ENCODE peak calls at places on chromosomes 2 and 18, in nine cellular contexts. One of them, this sample, is unnamed.

GRCh38 chr18:37537868-37538525 is 27.6 kb downstream of the CELF4 start:
- DNase-seq in AG04450: peak; percentile 13
- DNase-seq in epithelial cell of esophagus: peak; percentile 67
- DNase-seq in C1 segment of cervical spinal cord: peak; percentile 35
- DNase-seq in upper lobe of right lung: peak; percentile 85
- DNase-seq in kidney tubule cell: peak; percentile 72
- DNase-seq in stimulated activated CD4-positive, alpha-beta T cell treated with anti-CD3 and anti-CD28 coated beads, Interleukin-4, amount 100 ng/mL, for 1 hour: peak; percentile 35
- DNase-seq in hippocampal formation: peak; percentile 10
- DNase-seq in activated CD8-positive, alpha-beta memory T cell treated with anti-CD3 and anti-CD28 coated beads, Interleukin-2, amount 50 U/mL, for 48 hours: peak; percentile 83
- DNase-seq in this sample: peak; percentile 68

GRCh38 chr18:41372266-41372665 is 582.8 kb upstream of the PIK3C3 start:
- DNase-seq in AG04450: no peak
- DNase-seq in epithelial cell of esophagus: no peak
- DNase-seq in C1 segment of cervical spinal cord: no peak
- DNase-seq in upper lobe of right lung: no peak
- DNase-seq in kidney tubule cell: no peak
- DNase-seq in stimulated activated CD4-positive, alpha-beta T cell treated with anti-CD3 and anti-CD28 coated beads, Interleukin-4, amount 100 ng/mL, for 1 hour: no peak
- DNase-seq in hippocampal formation: no peak
- DNase-seq in activated CD8-positive, alpha-beta memory T cell treated with anti-CD3 and anti-CD28 coated beads, Interleukin-2, amount 50 U/mL, for 48 hours: no peak
- DNase-seq in this sample: no peak

GRCh38 chr2:136025057-136025973 is 39.9 kb upstream of the DARS1 start:
- DNase-seq in AG04450: no peak
- DNase-seq in epithelial cell of esophagus: peak; percentile 77
- DNase-seq in C1 segment of cervical spinal cord: peak; percentile 47
- DNase-seq in upper lobe of right lung: peak; percentile 85
- DNase-seq in kidney tubule cell: peak; percentile 66
- DNase-seq in stimulated activated CD4-positive, alpha-beta T cell treated with anti-CD3 and anti-CD28 coated beads, Interleukin-4, amount 100 ng/mL, for 1 hour: peak; percentile 25
- DNase-seq in hippocampal formation: peak; percentile 78
- DNase-seq in activated CD8-positive, alpha-beta memory T cell treated with anti-CD3 and anti-CD28 coated beads, Interleukin-2, amount 50 U/mL, for 48 hours: peak; percentile 59
- DNase-seq in this sample: peak; percentile 95

GRCh38 chr2:124046332-124046731 is 21.2 kb downstream of the CNTNAP5 start:
- DNase-seq in AG04450: no peak
- DNase-seq in epithelial cell of esophagus: no peak
- DNase-seq in C1 segment of cervical spinal cord: no peak
- DNase-seq in upper lobe of right lung: no peak
- DNase-seq in kidney tubule cell: no peak
- DNase-seq in stimulated activated CD4-positive, alpha-beta T cell treated with anti-CD3 and anti-CD28 coated beads, Interleukin-4, amount 100 ng/mL, for 1 hour: no peak
- DNase-seq in hippocampal formation: no peak
- DNase-seq in activated CD8-positive, alpha-beta memory T cell treated with anti-CD3 and anti-CD28 coated beads, Interleukin-2, amount 50 U/mL, for 48 hours: no peak
- DNase-seq in this sample: no peak

GRCh38 chr18:64271264-64271663 is 122.4 kb upstream of the LINC00305 start:
- DNase-seq in AG04450: no peak
- DNase-seq in epithelial cell of esophagus: no peak
- DNase-seq in C1 segment of cervical spinal cord: no peak
- DNase-seq in upper lobe of right lung: no peak
- DNase-seq in kidney tubule cell: no peak
- DNase-seq in stimulated activated CD4-positive, alpha-beta T cell treated with anti-CD3 and anti-CD28 coated beads, Interleukin-4, amount 100 ng/mL, for 1 hour: no peak
- DNase-seq in hippocampal formation: no peak
- DNase-seq in activated CD8-positive, alpha-beta memory T cell treated with anti-CD3 and anti-CD28 coated beads, Interleukin-2, amount 50 U/mL, for 48 hours: no peak
- DNase-seq in this sample: no peak

GRCh38 chr2:197517150-197517549 is 1.3 kb downstream of the MOB4 start:
- DNase-seq in AG04450: no peak
- DNase-seq in epithelial cell of esophagus: no peak
- DNase-seq in C1 segment of cervical spinal cord: no peak
- DNase-seq in upper lobe of right lung: no peak
- DNase-seq in kidney tubule cell: no peak
- DNase-seq in stimulated activated CD4-positive, alpha-beta T cell treated with anti-CD3 and anti-CD28 coated beads, Interleukin-4, amount 100 ng/mL, for 1 hour: no peak
- DNase-seq in hippocampal formation: no peak
- DNase-seq in activated CD8-positive, alpha-beta memory T cell treated with anti-CD3 and anti-CD28 coated beads, Interleukin-2, amount 50 U/mL, for 48 hours: no peak
- DNase-seq in this sample: no peak

GRCh38 chr2:19140463-19141208 is 217.8 kb downstream of the OSR1 start:
- DNase-seq in AG04450: peak; percentile 80
- DNase-seq in epithelial cell of esophagus: peak; percentile 86
- DNase-seq in C1 segment of cervical spinal cord: no peak
- DNase-seq in upper lobe of right lung: no peak
- DNase-seq in kidney tubule cell: peak; percentile 92
- DNase-seq in stimulated activated CD4-positive, alpha-beta T cell treated with anti-CD3 and anti-CD28 coated beads, Interleukin-4, amount 100 ng/mL, for 1 hour: no peak
- DNase-seq in hippocampal formation: no peak
- DNase-seq in activated CD8-positive, alpha-beta memory T cell treated with anti-CD3 and anti-CD28 coated beads, Interleukin-2, amount 50 U/mL, for 48 hours: no peak
- DNase-seq in this sample: no peak

GRCh38 chr2:173087214-173087581 is 11.6 kb downstream of the MAP3K20 start:
- DNase-seq in AG04450: no peak
- DNase-seq in epithelial cell of esophagus: no peak
- DNase-seq in C1 segment of cervical spinal cord: no peak
- DNase-seq in upper lobe of right lung: no peak
- DNase-seq in kidney tubule cell: peak; percentile 30
- DNase-seq in stimulated activated CD4-positive, alpha-beta T cell treated with anti-CD3 and anti-CD28 coated beads, Interleukin-4, amount 100 ng/mL, for 1 hour: no peak
- DNase-seq in hippocampal formation: no peak
- DNase-seq in activated CD8-positive, alpha-beta memory T cell treated with anti-CD3 and anti-CD28 coated beads, Interleukin-2, amount 50 U/mL, for 48 hours: no peak
- DNase-seq in this sample: no peak

GRCh38 chr18:70288851-70289328 is at the start of gene SOCS6:
- DNase-seq in AG04450: peak; percentile 15
- DNase-seq in epithelial cell of esophagus: peak; percentile 75
- DNase-seq in C1 segment of cervical spinal cord: no peak
- DNase-seq in upper lobe of right lung: peak; percentile 89
- DNase-seq in kidney tubule cell: peak; percentile 80
- DNase-seq in stimulated activated CD4-positive, alpha-beta T cell treated with anti-CD3 and anti-CD28 coated beads, Interleukin-4, amount 100 ng/mL, for 1 hour: peak; percentile 21
- DNase-seq in hippocampal formation: peak; percentile 30
- DNase-seq in activated CD8-positive, alpha-beta memory T cell treated with anti-CD3 and anti-CD28 coated beads, Interleukin-2, amount 50 U/mL, for 48 hours: peak; percentile 71
- DNase-seq in this sample: peak; percentile 69

GRCh38 chr2:190718652-190719526 is 70.0 kb downstream of the NAB1 start:
- DNase-seq in AG04450: peak; percentile 18
- DNase-seq in epithelial cell of esophagus: peak; percentile 96
- DNase-seq in C1 segment of cervical spinal cord: no peak
- DNase-seq in upper lobe of right lung: no peak
- DNase-seq in kidney tubule cell: peak; percentile 98
- DNase-seq in stimulated activated CD4-positive, alpha-beta T cell treated with anti-CD3 and anti-CD28 coated beads, Interleukin-4, amount 100 ng/mL, for 1 hour: peak; percentile 60
- DNase-seq in hippocampal formation: no peak
- DNase-seq in activated CD8-positive, alpha-beta memory T cell treated with anti-CD3 and anti-CD28 coated beads, Interleukin-2, amount 50 U/mL, for 48 hours: peak; percentile 79
- DNase-seq in this sample: no peak

GRCh38 chr2:215771241-215771640 is 242.1 kb downstream of the MREG start:
- DNase-seq in AG04450: no peak
- DNase-seq in epithelial cell of esophagus: no peak
- DNase-seq in C1 segment of cervical spinal cord: no peak
- DNase-seq in upper lobe of right lung: no peak
- DNase-seq in kidney tubule cell: no peak
- DNase-seq in stimulated activated CD4-positive, alpha-beta T cell treated with anti-CD3 and anti-CD28 coated beads, Interleukin-4, amount 100 ng/mL, for 1 hour: no peak
- DNase-seq in hippocampal formation: no peak
- DNase-seq in activated CD8-positive, alpha-beta memory T cell treated with anti-CD3 and anti-CD28 coated beads, Interleukin-2, amount 50 U/mL, for 48 hours: no peak
- DNase-seq in this sample: no peak

GRCh38 chr2:64133828-64134227 is 10.4 kb downstream of the PELI1 start:
- DNase-seq in AG04450: peak; percentile 20
- DNase-seq in epithelial cell of esophagus: peak; percentile 85
- DNase-seq in C1 segment of cervical spinal cord: no peak
- DNase-seq in upper lobe of right lung: no peak
- DNase-seq in kidney tubule cell: peak; percentile 44
- DNase-seq in stimulated activated CD4-positive, alpha-beta T cell treated with anti-CD3 and anti-CD28 coated beads, Interleukin-4, amount 100 ng/mL, for 1 hour: no peak
- DNase-seq in hippocampal formation: no peak
- DNase-seq in activated CD8-positive, alpha-beta memory T cell treated with anti-CD3 and anti-CD28 coated beads, Interleukin-2, amount 50 U/mL, for 48 hours: no peak
- DNase-seq in this sample: no peak

GRCh38 chr2:133063792-133064191 is 393.8 kb upstream of the LYPD1 start:
- DNase-seq in AG04450: no peak
- DNase-seq in epithelial cell of esophagus: peak; percentile 39
- DNase-seq in C1 segment of cervical spinal cord: no peak
- DNase-seq in upper lobe of right lung: no peak
- DNase-seq in kidney tubule cell: peak; percentile 27
- DNase-seq in stimulated activated CD4-positive, alpha-beta T cell treated with anti-CD3 and anti-CD28 coated beads, Interleukin-4, amount 100 ng/mL, for 1 hour: no peak
- DNase-seq in hippocampal formation: no peak
- DNase-seq in activated CD8-positive, alpha-beta memory T cell treated with anti-CD3 and anti-CD28 coated beads, Interleukin-2, amount 50 U/mL, for 48 hours: no peak
- DNase-seq in this sample: peak; percentile 75

GRCh38 chr2:45567974-45568789 is 42.9 kb downstream of the SRBD1 start:
- DNase-seq in AG04450: no peak
- DNase-seq in epithelial cell of esophagus: no peak
- DNase-seq in C1 segment of cervical spinal cord: no peak
- DNase-seq in upper lobe of right lung: no peak
- DNase-seq in kidney tubule cell: no peak
- DNase-seq in stimulated activated CD4-positive, alpha-beta T cell treated with anti-CD3 and anti-CD28 coated beads, Interleukin-4, amount 100 ng/mL, for 1 hour: no peak
- DNase-seq in hippocampal formation: no peak
- DNase-seq in activated CD8-positive, alpha-beta memory T cell treated with anti-CD3 and anti-CD28 coated beads, Interleukin-2, amount 50 U/mL, for 48 hours: no peak
- DNase-seq in this sample: no peak

GRCh38 chr2:213162515-213163118 is 11.2 kb upstream of the IKZF2 start:
- DNase-seq in AG04450: no peak
- DNase-seq in epithelial cell of esophagus: peak; percentile 30
- DNase-seq in C1 segment of cervical spinal cord: no peak
- DNase-seq in upper lobe of right lung: no peak
- DNase-seq in kidney tubule cell: peak; percentile 11
- DNase-seq in stimulated activated CD4-positive, alpha-beta T cell treated with anti-CD3 and anti-CD28 coated beads, Interleukin-4, amount 100 ng/mL, for 1 hour: no peak
- DNase-seq in hippocampal formation: no peak
- DNase-seq in activated CD8-positive, alpha-beta memory T cell treated with anti-CD3 and anti-CD28 coated beads, Interleukin-2, amount 50 U/mL, for 48 hours: no peak
- DNase-seq in this sample: no peak

GRCh38 chr2:109636290-109636675 is 22.1 kb downstream of the SOWAHC start:
- DNase-seq in AG04450: no peak
- DNase-seq in epithelial cell of esophagus: peak; percentile 39
- DNase-seq in C1 segment of cervical spinal cord: no peak
- DNase-seq in upper lobe of right lung: no peak
- DNase-seq in kidney tubule cell: no peak
- DNase-seq in stimulated activated CD4-positive, alpha-beta T cell treated with anti-CD3 and anti-CD28 coated beads, Interleukin-4, amount 100 ng/mL, for 1 hour: no peak
- DNase-seq in hippocampal formation: no peak
- DNase-seq in activated CD8-positive, alpha-beta memory T cell treated with anti-CD3 and anti-CD28 coated beads, Interleukin-2, amount 50 U/mL, for 48 hours: no peak
- DNase-seq in this sample: no peak

GRCh38 chr2:238169708-238170251 is 11.0 kb downstream of the ERFE start:
- DNase-seq in AG04450: peak; percentile 88
- DNase-seq in epithelial cell of esophagus: peak; percentile 98
- DNase-seq in C1 segment of cervical spinal cord: no peak
- DNase-seq in upper lobe of right lung: peak; percentile 58
- DNase-seq in kidney tubule cell: peak; percentile 98
- DNase-seq in stimulated activated CD4-positive, alpha-beta T cell treated with anti-CD3 and anti-CD28 coated beads, Interleukin-4, amount 100 ng/mL, for 1 hour: no peak
- DNase-seq in hippocampal formation: peak; percentile 24
- DNase-seq in activated CD8-positive, alpha-beta memory T cell treated with anti-CD3 and anti-CD28 coated beads, Interleukin-2, amount 50 U/mL, for 48 hours: no peak
- DNase-seq in this sample: no peak

GRCh38 chr18:75247041-75247551 is 36.5 kb downstream of the TSHZ1 start:
- DNase-seq in AG04450: no peak
- DNase-seq in epithelial cell of esophagus: no peak
- DNase-seq in C1 segment of cervical spinal cord: no peak
- DNase-seq in upper lobe of right lung: no peak
- DNase-seq in kidney tubule cell: peak; percentile 12
- DNase-seq in stimulated activated CD4-positive, alpha-beta T cell treated with anti-CD3 and anti-CD28 coated beads, Interleukin-4, amount 100 ng/mL, for 1 hour: no peak
- DNase-seq in hippocampal formation: no peak
- DNase-seq in activated CD8-positive, alpha-beta memory T cell treated with anti-CD3 and anti-CD28 coated beads, Interleukin-2, amount 50 U/mL, for 48 hours: no peak
- DNase-seq in this sample: no peak

GRCh38 chr2:235638541-235639192 is 144.8 kb downstream of the AGAP1 start:
- DNase-seq in AG04450: no peak
- DNase-seq in epithelial cell of esophagus: no peak
- DNase-seq in C1 segment of cervical spinal cord: no peak
- DNase-seq in upper lobe of right lung: no peak
- DNase-seq in kidney tubule cell: no peak
- DNase-seq in stimulated activated CD4-positive, alpha-beta T cell treated with anti-CD3 and anti-CD28 coated beads, Interleukin-4, amount 100 ng/mL, for 1 hour: no peak
- DNase-seq in hippocampal formation: peak; percentile 72
- DNase-seq in activated CD8-positive, alpha-beta memory T cell treated with anti-CD3 and anti-CD28 coated beads, Interleukin-2, amount 50 U/mL, for 48 hours: no peak
- DNase-seq in this sample: no peak

GRCh38 chr2:130826821-130827501 is 9.8 kb upstream of the ARHGEF4 start:
- DNase-seq in AG04450: no peak
- DNase-seq in epithelial cell of esophagus: no peak
- DNase-seq in C1 segment of cervical spinal cord: no peak
- DNase-seq in upper lobe of right lung: peak; percentile 44
- DNase-seq in kidney tubule cell: no peak
- DNase-seq in stimulated activated CD4-positive, alpha-beta T cell treated with anti-CD3 and anti-CD28 coated beads, Interleukin-4, amount 100 ng/mL, for 1 hour: no peak
- DNase-seq in hippocampal formation: no peak
- DNase-seq in activated CD8-positive, alpha-beta memory T cell treated with anti-CD3 and anti-CD28 coated beads, Interleukin-2, amount 50 U/mL, for 48 hours: no peak
- DNase-seq in this sample: no peak

GRCh38 chr2:219180961-219181360 is 2.9 kb downstream of the RETREG2 start:
- DNase-seq in AG04450: no peak
- DNase-seq in epithelial cell of esophagus: no peak
- DNase-seq in C1 segment of cervical spinal cord: no peak
- DNase-seq in upper lobe of right lung: no peak
- DNase-seq in kidney tubule cell: no peak
- DNase-seq in stimulated activated CD4-positive, alpha-beta T cell treated with anti-CD3 and anti-CD28 coated beads, Interleukin-4, amount 100 ng/mL, for 1 hour: no peak
- DNase-seq in hippocampal formation: no peak
- DNase-seq in activated CD8-positive, alpha-beta memory T cell treated with anti-CD3 and anti-CD28 coated beads, Interleukin-2, amount 50 U/mL, for 48 hours: no peak
- DNase-seq in this sample: no peak

GRCh38 chr2:229174794-229175529 is 96.1 kb downstream of the PID1 start:
- DNase-seq in AG04450: no peak
- DNase-seq in epithelial cell of esophagus: peak; percentile 45
- DNase-seq in C1 segment of cervical spinal cord: no peak
- DNase-seq in upper lobe of right lung: no peak
- DNase-seq in kidney tubule cell: no peak
- DNase-seq in stimulated activated CD4-positive, alpha-beta T cell treated with anti-CD3 and anti-CD28 coated beads, Interleukin-4, amount 100 ng/mL, for 1 hour: no peak
- DNase-seq in hippocampal formation: no peak
- DNase-seq in activated CD8-positive, alpha-beta memory T cell treated with anti-CD3 and anti-CD28 coated beads, Interleukin-2, amount 50 U/mL, for 48 hours: no peak
- DNase-seq in this sample: no peak

This sample was measured in neuronal stem cell.